ENCODE peak calls at places on chromosome 3, in six cellular contexts. B is GF-D8, X is non-pigmented ciliary epithelial cell, P is H54, O is fibroblast of the aortic adventitia, S is cardiac fibroblast. A is an unnamed sample.

GRCh38 chr3:56621686-56622085 is 61.4 kb downstream of the TASOR start:
- DNase-seq in B (no peak), X (no peak), P (no peak), O (no peak), S (no peak), A (no peak)

GRCh38 chr3:165125836-165126235 is 47.5 kb upstream of the SI start:
- DNase-seq in B (no peak), X (no peak), P (no peak), O (no peak), S (no peak), A (no peak)

GRCh38 chr3:22474706-22475470 is 723.9 kb upstream of the ZNF385D start:
- DNase-seq in B (no peak), X (peak), P (no peak), O (peak), S (peak), A (peak)

GRCh38 chr3:42852443-42852842 is 23.2 kb downstream of the CYP8B1 start:
- DNase-seq in B (no peak), X (no peak), P (no peak), O (no peak), S (peak), A (no peak)

GRCh38 chr3:133476971-133477375 is 77.1 kb downstream of the BFSP2 start:
- DNase-seq in B (no peak), X (no peak), P (no peak), O (no peak), S (no peak), A (no peak)

GRCh38 chr3:182725372-182726251 is 67.7 kb upstream of the ATP11B start:
- DNase-seq in B (no peak), X (no peak), P (no peak), O (no peak), S (peak), A (no peak)

GRCh38 chr3:110420158-110420641 is 651.4 kb upstream of the NECTIN3 start:
- DNase-seq in B (no peak), X (peak), P (no peak), O (peak), S (peak), A (no peak)

GRCh38 chr3:97293596-97294131 is 470.9 kb upstream of the ARL6 start:
- DNase-seq in B (no peak), X (no peak), P (no peak), O (no peak), S (no peak), A (no peak)